ENCODE peak calls at places on chromosomes 6 and 20, in seven cellular contexts. T is nephron progenitor cell; E is CD8-positive, alpha-beta T cell; X is stomach; J is GM12864; Z is WTC11; F is dorsolateral prefrontal cortex. B is an unnamed sample.

GRCh38 chr6:24926192-24926591 is 9.6 kb downstream of the RIPOR2 start:
- DNase-seq in X (no peak), J (no peak), F (no peak), Z (no peak), T (no peak), E (no peak), B (no peak)

GRCh38 chr6:158010591-158011477 is 29.2 kb downstream of the SYNJ2 start:
- DNase-seq in T (no peak), Z (no peak), F (no peak), J (no peak), X (no peak), E (no peak), B (no peak)

GRCh38 chr6:15901141-15902115 is 227.5 kb upstream of the MYLIP start:
- DNase-seq in Z (no peak), X (no peak), J (peak), T (no peak), E (no peak), F (no peak), B (peak)

GRCh38 chr6:69866351-69867074 is at the start of gene COL19A1:
- DNase-seq in F (peak), E (peak), T (peak), X (no peak), Z (peak), J (peak), B (no peak)

GRCh38 chr20:57053798-57054552 is 212.5 kb downstream of the BMP7 start:
- DNase-seq in T (no peak), E (no peak), J (no peak), X (no peak), Z (no peak), F (no peak), B (no peak)

GRCh38 chr6:142462260-142462659 is 160.5 kb downstream of the ADGRG6 start:
- DNase-seq in X (no peak), T (no peak), E (no peak), J (no peak), F (no peak), Z (peak), B (no peak)

GRCh38 chr6:6320901-6321300 is 439 bp upstream of the F13A1 start:
- DNase-seq in F (no peak), Z (no peak), J (no peak), X (no peak), T (no peak), E (no peak), B (peak)

GRCh38 chr6:2770171-2770570 is 5.0 kb downstream of the WRNIP1 start:
- DNase-seq in J (no peak), F (no peak), T (no peak), E (no peak), X (no peak), Z (no peak), B (no peak)

GRCh38 chr6:132054525-132054924 is 103.4 kb upstream of the CCN2 start:
- DNase-seq in X (no peak), Z (no peak), J (no peak), T (no peak), F (no peak), E (no peak), B (peak)

GRCh38 chr20:38073307-38074010 is 39.9 kb downstream of the RPRD1B start:
- DNase-seq in T (peak), J (no peak), F (no peak), Z (no peak), X (peak), E (no peak), B (peak)

GRCh38 chr6:3724451-3725144 is 26.9 kb downstream of the PXDC1 start:
- DNase-seq in X (no peak), F (peak), Z (no peak), J (no peak), T (no peak), E (no peak), B (no peak)

GRCh38 chr20:44104807-44105517 is 82.0 kb downstream of the JPH2 start:
- DNase-seq in T (no peak), J (no peak), F (no peak), X (no peak), Z (no peak), E (no peak), B (peak)

GRCh38 chr6:150345786-150346185 is 23.0 kb upstream of the IYD start:
- DNase-seq in F (no peak), Z (no peak), X (no peak), T (no peak), E (no peak), J (no peak), B (no peak)

GRCh38 chr6:129276461-129276860 is 393.5 kb downstream of the LAMA2 start:
- DNase-seq in T (no peak), Z (no peak), F (no peak), X (no peak), E (no peak), J (no peak), B (no peak)

GRCh38 chr6:104653786-104654185 is 205.9 kb downstream of the HACE1 start:
- DNase-seq in T (no peak), Z (no peak), F (no peak), X (no peak), E (no peak), J (no peak), B (no peak)

GRCh38 chr20:43948455-43948854 is 33.8 kb downstream of the TOX2 start:
- DNase-seq in J (no peak), X (no peak), T (no peak), E (no peak), F (no peak), Z (no peak), B (no peak)

GRCh38 chr6:116210750-116211425 is 43.0 kb downstream of the TSPYL4 start:
- DNase-seq in E (no peak), Z (no peak), J (no peak), T (no peak), X (no peak), F (peak), B (peak)

GRCh38 chr20:33021879-33022732 is 9.3 kb upstream of the BPIFB6 start:
- DNase-seq in E (no peak), Z (no peak), X (no peak), F (no peak), J (no peak), T (no peak), B (no peak)

GRCh38 chr6:166728884-166729530 is 102.0 kb upstream of the RPS6KA2 start:
- DNase-seq in T (no peak), F (no peak), J (no peak), E (no peak), X (no peak), Z (no peak), B (no peak)

GRCh38 chr6:111361648-111362047 is 121.4 kb downstream of the REV3L start:
- DNase-seq in Z (peak), J (no peak), T (peak), F (peak), E (no peak), X (no peak), B (peak)
- TF ChIP-seq CTCF in Z (no peak), J (peak), T (no peak), F (peak), E (no peak), X (no peak), B (peak)

GRCh38 chr20:18304618-18305017 is 16.3 kb downstream of the ZNF133 start:
- DNase-seq in T (no peak), Z (no peak), F (no peak), E (no peak), X (no peak), J (no peak), B (no peak)
- TF ChIP-seq CTCF in T (peak), Z (peak), F (no peak), E (no peak), X (no peak), J (peak), B (no peak)

GRCh38 chr6:79127660-79128059 is 49.6 kb upstream of the PHIP start:
- DNase-seq in Z (peak), J (no peak), E (no peak), F (no peak), X (no peak), T (no peak), B (no peak)
- TF ChIP-seq CTCF in Z (no peak), J (peak), E (no peak), F (no peak), X (no peak), T (no peak), B (no peak)

GRCh38 chr6:32195902-32196681 is 3.6 kb upstream of the GPSM3 start:
- DNase-seq in T (peak), X (peak), E (peak), J (no peak), F (peak), Z (peak), B (peak)

GRCh38 chr6:32194388-32194787 is 1.9 kb upstream of the GPSM3 start:
- DNase-seq in F (no peak), T (no peak), X (no peak), Z (no peak), J (no peak), E (no peak), B (no peak)

GRCh38 chr6:32195652-32195901 is 3.1 kb upstream of the GPSM3 start:
- DNase-seq in Z (peak), F (peak), T (peak), X (peak), J (peak), E (peak), B (peak)

GRCh38 chr6:32196682-32197616 is 4.5 kb upstream of the GPSM3 start:
- DNase-seq in X (no peak), J (no peak), Z (no peak), E (no peak), T (no peak), F (peak), B (no peak)

GRCh38 chr6:32194825-32195651 is 2.6 kb upstream of the GPSM3 start:
- DNase-seq in F (no peak), X (no peak), E (peak), T (no peak), J (no peak), Z (no peak), B (peak)
- TF ChIP-seq CTCF in F (peak), X (peak), E (peak), T (no peak), J (peak), Z (peak), B (peak)

GRCh38 chr6:107116328-107116892 is 1.1 kb upstream of the BEND3 start:
- DNase-seq in J (no peak), E (peak), X (peak), F (peak), T (peak), Z (peak), B (no peak)
- TF ChIP-seq CTCF in J (peak), E (peak), X (no peak), F (no peak), T (no peak), Z (no peak), B (no peak)